ENCODE peak calls at places on chromosomes 5 and 9, in eight cellular contexts. M, R, G, S, F, N, O and W are unnamed samples.

GRCh38 chr5:10251409-10251808 is 1.3 kb downstream of the CCT5 start:
- DNase-seq in M (no peak), R (no peak), G (no peak), S (no peak), F (no peak), N (no peak), O (no peak), W (no peak)

GRCh38 chr9:137502008-137502913 is 43.1 kb upstream of the NSMF start:
- DNase-seq in M (no peak), R (peak; percentile 69), G (no peak), S (peak; percentile 52), F (no peak), N (no peak), O (no peak), W (no peak)

GRCh38 chr5:134127376-134127861 is 12.9 kb downstream of the TCF7 start:
- DNase-seq in M (peak; percentile 70), R (no peak), G (peak; percentile 36), S (no peak), F (no peak), N (no peak), O (no peak), W (no peak)

GRCh38 chr9:37966443-37967271 is 62.7 kb upstream of the SLC25A51 start:
- DNase-seq in M (no peak), R (no peak), G (no peak), S (no peak), F (no peak), N (no peak), O (no peak), W (no peak)

GRCh38 chr5:167072225-167072624 is 1219.2 kb upstream of the WWC1 start:
- DNase-seq in M (no peak), R (no peak), G (peak; percentile 5), S (no peak), F (no peak), N (no peak), O (no peak), W (no peak)

GRCh38 chr9:35835216-35835604 is 6.2 kb downstream of the TMEM8B start:
- DNase-seq in M (no peak), R (no peak), G (no peak), S (no peak), F (no peak), N (no peak), O (no peak), W (no peak)

GRCh38 chr9:76023715-76024195 is 133.3 kb downstream of the PCSK5 start:
- DNase-seq in M (no peak), R (no peak), G (peak; percentile 63), S (no peak), F (no peak), N (no peak), O (no peak), W (no peak)

GRCh38 chr5:110043025-110043424 is 353.3 kb downstream of the MAN2A1 start:
- DNase-seq in M (no peak), R (no peak), G (no peak), S (no peak), F (no peak), N (no peak), O (no peak), W (no peak)

GRCh38 chr9:99506781-99507305 is 284.8 kb downstream of the SEC61B start:
- DNase-seq in M (no peak), R (no peak), G (no peak), S (no peak), F (no peak), N (no peak), O (no peak), W (no peak)

GRCh38 chr5:157983906-157984551 is 125.1 kb upstream of the CLINT1 start:
- DNase-seq in M (no peak), R (no peak), G (no peak), S (no peak), F (no peak), N (no peak), O (no peak), W (no peak)

GRCh38 chr5:10565785-10566506 is 2.1 kb downstream of the ANKRD33B start:
- DNase-seq in M (no peak), R (no peak), G (no peak), S (peak; percentile 87), F (no peak), N (no peak), O (no peak), W (no peak)

GRCh38 chr9:86285247-86285646 is 2.9 kb upstream of the ISCA1 start:
- DNase-seq in M (no peak), R (no peak), G (no peak), S (no peak), F (no peak), N (no peak), O (no peak), W (no peak)

GRCh38 chr9:13437898-13438297 is 158.4 kb upstream of the MPDZ start:
- DNase-seq in M (no peak), R (no peak), G (no peak), S (peak; percentile 2), F (no peak), N (no peak), O (no peak), W (no peak)

GRCh38 chr9:12739014-12739413 is 35.8 kb upstream of the LURAP1L start:
- DNase-seq in M (no peak), R (peak; percentile 10), G (peak; percentile 38), S (no peak), F (no peak), N (no peak), O (no peak), W (no peak)

GRCh38 chr5:109852371-109853160 is 162.8 kb downstream of the MAN2A1 start:
- DNase-seq in M (no peak), R (no peak), G (peak; percentile 66), S (no peak), F (no peak), N (no peak), O (no peak), W (no peak)

GRCh38 chr9:132404228-132404881 is 2.3 kb downstream of the TTF1 start:
- DNase-seq in M (peak; percentile 32), R (no peak), G (no peak), S (no peak), F (no peak), N (no peak), O (no peak), W (no peak)

GRCh38 chr9:126885089-126885753 is 24.8 kb downstream of the ZBTB34 start:
- DNase-seq in M (no peak), R (no peak), G (no peak), S (no peak), F (no peak), N (no peak), O (no peak), W (no peak)

GRCh38 chr9:613771-614347 is 227.6 kb upstream of the DMRT1 start:
- DNase-seq in M (peak; percentile 45), R (peak; percentile 47), G (peak; percentile 94), S (peak; percentile 71), F (no peak), N (peak; percentile 44), O (no peak), W (peak; percentile 22)

GRCh38 chr5:57887851-57888621 is 405.4 kb upstream of the ACTBL2 start:
- DNase-seq in M (no peak), R (peak; percentile 48), G (peak; percentile 73), S (peak; percentile 30), F (no peak), N (no peak), O (no peak), W (peak; percentile 26)

GRCh38 chr5:34563951-34564705 is 92.0 kb upstream of the RAI14 start:
- DNase-seq in M (no peak), R (no peak), G (peak; percentile 71), S (no peak), F (no peak), N (no peak), O (no peak), W (no peak)

GRCh38 chr9:87798276-87798833 is 72.4 kb downstream of the CTSL start:
- DNase-seq in M (no peak), R (no peak), G (no peak), S (no peak), F (no peak), N (no peak), O (no peak), W (no peak)

GRCh38 chr5:135222771-135223170 is 176.3 kb downstream of the MACROH2A1 start:
- DNase-seq in M (no peak), R (no peak), G (no peak), S (no peak), F (no peak), N (no peak), O (no peak), W (no peak)

GRCh38 chr9:136372561-136373299 is 739 bp downstream of the CARD9 start:
- DNase-seq in M (peak; percentile 26), R (peak; percentile 34), G (peak; percentile 66), S (no peak), F (no peak), N (no peak), O (no peak), W (no peak)

GRCh38 chr5:33299621-33300208 is 141.1 kb upstream of the TARS1 start:
- DNase-seq in M (no peak), R (peak; percentile 61), G (peak; percentile 79), S (peak; percentile 21), F (no peak), N (no peak), O (peak; percentile 54), W (no peak)

GRCh38 chr5:74130141-74130897 is 504.3 kb downstream of the ARHGEF28 start:
- DNase-seq in M (no peak), R (no peak), G (no peak), S (peak; percentile 73), F (no peak), N (no peak), O (peak; percentile 91), W (peak; percentile 95)

GRCh38 chr5:54090495-54091084 is 219.8 kb downstream of the ARL15 start:
- DNase-seq in M (no peak), R (peak; percentile 54), G (peak; percentile 82), S (peak; percentile 64), F (no peak), N (peak; percentile 66), O (no peak), W (no peak)

GRCh38 chr9:131704195-131704983 is 35.5 kb downstream of the RAPGEF1 start:
- DNase-seq in M (no peak), R (no peak), G (no peak), S (peak; percentile 100), F (no peak), N (no peak), O (peak; percentile 12), W (no peak)

GRCh38 chr5:120446068-120446492 is 18.0 kb upstream of the PRR16 start:
- DNase-seq in M (no peak), R (peak; percentile 41), G (peak; percentile 89), S (no peak), F (no peak), N (peak; percentile 65), O (no peak), W (no peak)

GRCh38 chr9:98117984-98118639 is 910 bp downstream of the TRIM14 start:
- DNase-seq in M (peak; percentile 47), R (peak; percentile 54), G (no peak), S (peak; percentile 24), F (no peak), N (peak; percentile 45), O (no peak), W (no peak)

GRCh38 chr9:31290731-31291130 is 1093.7 kb upstream of the ACO1 start:
- DNase-seq in M (no peak), R (no peak), G (no peak), S (no peak), F (no peak), N (no peak), O (no peak), W (no peak)

GRCh38 chr9:127796899-127797370 is 5.7 kb upstream of the FPGS start:
- DNase-seq in M (no peak), R (no peak), G (peak; percentile 32), S (no peak), F (no peak), N (no peak), O (no peak), W (no peak)

GRCh38 chr9:101388507-101388993 is 3.7 kb upstream of the BAAT start:
- DNase-seq in M (no peak), R (no peak), G (no peak), S (peak; percentile 23), F (no peak), N (no peak), O (peak; percentile 45), W (peak; percentile 50)

GRCh38 chr5:58135571-58136335 is 324.1 kb downstream of the PLK2 start:
- DNase-seq in M (no peak), R (no peak), G (peak; percentile 43), S (no peak), F (no peak), N (peak; percentile 43), O (no peak), W (no peak)